ENCODE peak calls at places on chromosomes 12 and 14, in ten cellular contexts. One of them, this sample, is unnamed.

GRCh38 chr12:79886917-79887519 is 47.9 kb downstream of the PPP1R12A start:
- DNase-seq in tibial artery: no peak
- DNase-seq in heart right ventricle: no peak
- DNase-seq in pancreas: no peak
- DNase-seq in CD4-positive, CD25-positive, alpha-beta regulatory T cell: peak; percentile 50
- DNase-seq in adrenal gland: no peak
- DNase-seq in GM23248: peak; percentile 71
- DNase-seq in PC-9: peak; percentile 47
- DNase-seq in left ventricle myocardium inferior: no peak
- DNase-seq in stomach: no peak
- DNase-seq in this sample: no peak

GRCh38 chr12:69905801-69906200 is 80.8 kb downstream of the MYRFL start:
- DNase-seq in tibial artery: no peak
- DNase-seq in heart right ventricle: no peak
- DNase-seq in pancreas: no peak
- DNase-seq in CD4-positive, CD25-positive, alpha-beta regulatory T cell: no peak
- DNase-seq in adrenal gland: no peak
- DNase-seq in GM23248: no peak
- DNase-seq in PC-9: no peak
- DNase-seq in left ventricle myocardium inferior: no peak
- DNase-seq in stomach: no peak
- DNase-seq in this sample: no peak

GRCh38 chr12:106907411-106907810 is 48.3 kb upstream of the TMEM263 start:
- DNase-seq in tibial artery: no peak
- DNase-seq in heart right ventricle: no peak
- DNase-seq in pancreas: no peak
- DNase-seq in CD4-positive, CD25-positive, alpha-beta regulatory T cell: no peak
- DNase-seq in adrenal gland: no peak
- DNase-seq in GM23248: no peak
- DNase-seq in PC-9: no peak
- DNase-seq in left ventricle myocardium inferior: no peak
- DNase-seq in stomach: no peak
- DNase-seq in this sample: no peak

GRCh38 chr12:53530920-53531319 is 23.6 kb upstream of the NPFF start:
- DNase-seq in tibial artery: no peak
- DNase-seq in heart right ventricle: no peak
- DNase-seq in pancreas: no peak
- DNase-seq in CD4-positive, CD25-positive, alpha-beta regulatory T cell: no peak
- DNase-seq in adrenal gland: no peak
- DNase-seq in GM23248: peak; percentile 69
- DNase-seq in PC-9: peak; percentile 38
- DNase-seq in left ventricle myocardium inferior: no peak
- DNase-seq in stomach: no peak
- DNase-seq in this sample: no peak

GRCh38 chr14:99971929-99972747 is 93.1 kb upstream of the EVL start:
- DNase-seq in tibial artery: no peak
- DNase-seq in heart right ventricle: peak; percentile 24
- DNase-seq in pancreas: no peak
- DNase-seq in CD4-positive, CD25-positive, alpha-beta regulatory T cell: peak; percentile 14
- DNase-seq in adrenal gland: no peak
- DNase-seq in GM23248: peak; percentile 61
- DNase-seq in PC-9: no peak
- DNase-seq in left ventricle myocardium inferior: no peak
- DNase-seq in stomach: no peak
- DNase-seq in this sample: peak; percentile 25

GRCh38 chr14:68549057-68549421 is 243.8 kb downstream of the ZFP36L1 start:
- DNase-seq in tibial artery: no peak
- DNase-seq in heart right ventricle: no peak
- DNase-seq in pancreas: no peak
- DNase-seq in CD4-positive, CD25-positive, alpha-beta regulatory T cell: no peak
- DNase-seq in adrenal gland: peak; percentile 57
- DNase-seq in GM23248: peak; percentile 86
- DNase-seq in PC-9: peak; percentile 70
- DNase-seq in left ventricle myocardium inferior: no peak
- DNase-seq in stomach: no peak
- DNase-seq in this sample: no peak

GRCh38 chr14:68718033-68718725 is 74.7 kb downstream of the ZFP36L1 start:
- DNase-seq in tibial artery: no peak
- DNase-seq in heart right ventricle: no peak
- DNase-seq in pancreas: no peak
- DNase-seq in CD4-positive, CD25-positive, alpha-beta regulatory T cell: no peak
- DNase-seq in adrenal gland: no peak
- DNase-seq in GM23248: peak; percentile 42
- DNase-seq in PC-9: no peak
- DNase-seq in left ventricle myocardium inferior: no peak
- DNase-seq in stomach: no peak
- DNase-seq in this sample: no peak

GRCh38 chr12:92360543-92360942 is 214.9 kb upstream of the BTG1 start:
- DNase-seq in tibial artery: no peak
- DNase-seq in heart right ventricle: no peak
- DNase-seq in pancreas: no peak
- DNase-seq in CD4-positive, CD25-positive, alpha-beta regulatory T cell: peak; percentile 53
- DNase-seq in adrenal gland: no peak
- DNase-seq in GM23248: no peak
- DNase-seq in PC-9: no peak
- DNase-seq in left ventricle myocardium inferior: no peak
- DNase-seq in stomach: no peak
- DNase-seq in this sample: no peak

GRCh38 chr12:92757599-92758121 is 54.9 kb downstream of the PLEKHG7 start:
- DNase-seq in tibial artery: no peak
- DNase-seq in heart right ventricle: no peak
- DNase-seq in pancreas: no peak
- DNase-seq in CD4-positive, CD25-positive, alpha-beta regulatory T cell: no peak
- DNase-seq in adrenal gland: no peak
- DNase-seq in GM23248: no peak
- DNase-seq in PC-9: no peak
- DNase-seq in left ventricle myocardium inferior: no peak
- DNase-seq in stomach: no peak
- DNase-seq in this sample: no peak

GRCh38 chr14:49512147-49512551 is 74.0 kb downstream of the RPS29 start:
- DNase-seq in tibial artery: no peak
- DNase-seq in heart right ventricle: no peak
- DNase-seq in pancreas: no peak
- DNase-seq in CD4-positive, CD25-positive, alpha-beta regulatory T cell: no peak
- DNase-seq in adrenal gland: no peak
- DNase-seq in GM23248: peak; percentile 92
- DNase-seq in PC-9: peak; percentile 94
- DNase-seq in left ventricle myocardium inferior: no peak
- DNase-seq in stomach: no peak
- DNase-seq in this sample: no peak

GRCh38 chr14:95774265-95775160 is 60.6 kb upstream of the TCL1A start:
- DNase-seq in tibial artery: peak; percentile 50
- DNase-seq in heart right ventricle: no peak
- DNase-seq in pancreas: peak; percentile 26
- DNase-seq in CD4-positive, CD25-positive, alpha-beta regulatory T cell: peak; percentile 24
- DNase-seq in adrenal gland: peak; percentile 68
- DNase-seq in GM23248: peak; percentile 56
- DNase-seq in PC-9: no peak
- DNase-seq in left ventricle myocardium inferior: no peak
- DNase-seq in stomach: peak; percentile 53
- DNase-seq in this sample: no peak

GRCh38 chr12:8681129-8681902 is 16.5 kb upstream of the RIMKLB start:
- DNase-seq in tibial artery: no peak
- DNase-seq in heart right ventricle: no peak
- DNase-seq in pancreas: no peak
- DNase-seq in CD4-positive, CD25-positive, alpha-beta regulatory T cell: no peak
- DNase-seq in adrenal gland: peak; percentile 13
- DNase-seq in GM23248: peak; percentile 50
- DNase-seq in PC-9: peak; percentile 49
- DNase-seq in left ventricle myocardium inferior: no peak
- DNase-seq in stomach: no peak
- DNase-seq in this sample: no peak

DNA sequence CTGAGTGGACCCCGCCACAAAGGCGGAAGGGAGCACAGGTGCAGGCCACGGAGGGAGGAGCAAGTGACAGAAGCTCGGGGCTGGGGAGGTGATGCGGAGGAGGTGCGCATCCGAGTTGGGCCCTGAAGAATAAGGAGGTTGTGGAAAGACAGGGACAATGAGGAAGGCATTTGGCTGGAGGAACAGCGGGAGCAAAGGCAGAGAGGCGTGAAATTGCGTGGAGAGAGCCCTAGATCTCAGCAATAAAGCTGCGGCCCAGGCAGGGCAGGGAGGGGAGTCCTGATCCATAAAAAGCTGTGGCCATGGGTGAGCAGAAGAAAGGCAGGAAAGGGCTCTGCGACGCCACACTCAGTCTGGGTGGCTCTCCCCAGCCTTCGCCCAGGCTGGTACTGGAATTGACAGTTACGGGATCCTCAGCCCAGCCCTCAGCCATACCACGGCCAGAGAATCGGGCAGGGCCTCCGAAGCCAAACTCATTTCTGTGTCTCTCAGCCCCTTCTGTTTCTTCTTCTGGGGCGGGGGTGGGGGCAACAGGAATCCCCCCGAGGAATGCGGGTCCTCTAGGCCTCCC is 2.2 kb downstream of the FIGNL2 start:
- DNase-seq in tibial artery: no peak
- DNase-seq in heart right ventricle: no peak
- DNase-seq in pancreas: no peak
- DNase-seq in CD4-positive, CD25-positive, alpha-beta regulatory T cell: no peak
- DNase-seq in adrenal gland: no peak
- DNase-seq in GM23248: no peak
- DNase-seq in PC-9: no peak
- DNase-seq in left ventricle myocardium inferior: no peak
- DNase-seq in stomach: no peak
- DNase-seq in this sample: no peak
- H3K27me3 ChIP-seq in tibial artery: no peaks in the 10 kb centered on the region
- H3K27me3 ChIP-seq in heart right ventricle: peaks cover 68% of the 10 kb centered on the region
- H3K27me3 ChIP-seq in pancreas: no peaks in the 10 kb centered on the region
- H3K27me3 ChIP-seq in CD4-positive, CD25-positive, alpha-beta regulatory T cell: peaks cover 9% of the 10 kb centered on the region
- H3K27me3 ChIP-seq in adrenal gland: peaks cover 31% of the 10 kb centered on the region
- H3K27me3 ChIP-seq in GM23248: peaks cover 68% of the 10 kb centered on the region
- H3K27me3 ChIP-seq in PC-9: peaks cover 79% of the 10 kb centered on the region
- H3K27me3 ChIP-seq in left ventricle myocardium inferior: peaks cover 76% of the 10 kb centered on the region
- H3K27me3 ChIP-seq in stomach: peaks cover 11% of the 10 kb centered on the region
- H3K27me3 ChIP-seq in this sample: no peaks in the 10 kb centered on the region

GRCh38 chr12:110373025-110373876 is 30.3 kb downstream of the ANAPC7 start:
- DNase-seq in tibial artery: no peak
- DNase-seq in heart right ventricle: no peak
- DNase-seq in pancreas: no peak
- DNase-seq in CD4-positive, CD25-positive, alpha-beta regulatory T cell: no peak
- DNase-seq in adrenal gland: no peak
- DNase-seq in GM23248: no peak
- DNase-seq in PC-9: no peak
- DNase-seq in left ventricle myocardium inferior: peak; percentile 52
- DNase-seq in stomach: no peak
- DNase-seq in this sample: peak; percentile 76

GRCh38 chr12:110372056-110372425 is 31.5 kb downstream of the ANAPC7 start:
- DNase-seq in tibial artery: no peak
- DNase-seq in heart right ventricle: no peak
- DNase-seq in pancreas: no peak
- DNase-seq in CD4-positive, CD25-positive, alpha-beta regulatory T cell: no peak
- DNase-seq in adrenal gland: no peak
- DNase-seq in GM23248: no peak
- DNase-seq in PC-9: no peak
- DNase-seq in left ventricle myocardium inferior: no peak
- DNase-seq in stomach: no peak
- DNase-seq in this sample: no peak

GRCh38 chr12:110369992-110370391 is 33.5 kb downstream of the ANAPC7 start:
- DNase-seq in tibial artery: no peak
- DNase-seq in heart right ventricle: no peak
- DNase-seq in pancreas: no peak
- DNase-seq in CD4-positive, CD25-positive, alpha-beta regulatory T cell: no peak
- DNase-seq in adrenal gland: no peak
- DNase-seq in GM23248: no peak
- DNase-seq in PC-9: no peak
- DNase-seq in left ventricle myocardium inferior: no peak
- DNase-seq in stomach: no peak
- DNase-seq in this sample: no peak

GRCh38 chr12:110371408-110372055 is 32.0 kb downstream of the ANAPC7 start:
- DNase-seq in tibial artery: peak; percentile 63
- DNase-seq in heart right ventricle: no peak
- DNase-seq in pancreas: no peak
- DNase-seq in CD4-positive, CD25-positive, alpha-beta regulatory T cell: no peak
- DNase-seq in adrenal gland: no peak
- DNase-seq in GM23248: no peak
- DNase-seq in PC-9: no peak
- DNase-seq in left ventricle myocardium inferior: no peak
- DNase-seq in stomach: no peak
- DNase-seq in this sample: no peak

DNA sequence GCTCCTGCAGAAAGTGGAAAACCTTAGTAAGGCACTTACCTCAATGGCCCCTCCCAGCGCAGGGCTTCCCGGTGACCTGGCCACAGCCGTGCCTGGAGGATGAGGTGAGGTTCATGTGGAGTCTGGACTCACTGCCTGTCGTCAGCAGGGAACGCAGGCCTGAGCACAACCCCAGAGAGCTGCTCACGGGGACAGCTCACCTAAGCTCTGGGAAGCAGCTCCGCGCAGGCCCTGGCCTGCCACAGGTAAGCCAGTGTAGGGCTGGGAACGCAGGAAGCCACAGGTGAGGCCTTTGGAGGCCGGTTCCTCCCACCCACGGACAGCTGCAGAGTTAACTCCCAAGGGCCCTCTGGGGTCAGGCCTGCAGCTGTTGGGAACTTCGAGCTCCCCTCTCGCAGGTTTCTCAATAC is 32.8 kb downstream of the ANAPC7 start:
- DNase-seq in tibial artery: no peak
- DNase-seq in heart right ventricle: no peak
- DNase-seq in pancreas: no peak
- DNase-seq in CD4-positive, CD25-positive, alpha-beta regulatory T cell: no peak
- DNase-seq in adrenal gland: no peak
- DNase-seq in GM23248: no peak
- DNase-seq in PC-9: no peak
- DNase-seq in left ventricle myocardium inferior: no peak
- DNase-seq in stomach: no peak
- DNase-seq in this sample: no peak
- H3K4me1 ChIP-seq in tibial artery: peaks cover 78% of the 10 kb centered on the region
- H3K4me1 ChIP-seq in heart right ventricle: peaks cover 31% of the 10 kb centered on the region
- H3K4me1 ChIP-seq in pancreas: no peaks in the 10 kb centered on the region
- H3K4me1 ChIP-seq in CD4-positive, CD25-positive, alpha-beta regulatory T cell: no peaks in the 10 kb centered on the region
- H3K4me1 ChIP-seq in adrenal gland: peaks cover 8% of the 10 kb centered on the region
- H3K4me1 ChIP-seq in GM23248: no peaks in the 10 kb centered on the region
- H3K4me1 ChIP-seq in PC-9: no peaks in the 10 kb centered on the region
- H3K4me1 ChIP-seq in left ventricle myocardium inferior: peaks cover 29% of the 10 kb centered on the region
- H3K4me1 ChIP-seq in stomach: peaks cover 9% of the 10 kb centered on the region
- H3K4me1 ChIP-seq in this sample: no peaks in the 10 kb centered on the region

GRCh38 chr14:75380656-75381055 is 47.2 kb upstream of the JDP2 start:
- DNase-seq in tibial artery: no peak
- DNase-seq in heart right ventricle: no peak
- DNase-seq in pancreas: no peak
- DNase-seq in CD4-positive, CD25-positive, alpha-beta regulatory T cell: no peak
- DNase-seq in adrenal gland: peak; percentile 53
- DNase-seq in GM23248: no peak
- DNase-seq in PC-9: no peak
- DNase-seq in left ventricle myocardium inferior: no peak
- DNase-seq in stomach: no peak
- DNase-seq in this sample: no peak
- H3K27me3 ChIP-seq in tibial artery: no peaks in the 10 kb centered on the region
- H3K27me3 ChIP-seq in heart right ventricle: no peaks in the 10 kb centered on the region
- H3K27me3 ChIP-seq in pancreas: no peaks in the 10 kb centered on the region
- H3K27me3 ChIP-seq in CD4-positive, CD25-positive, alpha-beta regulatory T cell: peaks cover 6% of the 10 kb centered on the region
- H3K27me3 ChIP-seq in adrenal gland: no peaks in the 10 kb centered on the region
- H3K27me3 ChIP-seq in GM23248: peaks cover 14% of the 10 kb centered on the region
- H3K27me3 ChIP-seq in PC-9: no peaks in the 10 kb centered on the region
- H3K27me3 ChIP-seq in left ventricle myocardium inferior: no peaks in the 10 kb centered on the region
- H3K27me3 ChIP-seq in stomach: no peaks in the 10 kb centered on the region
- H3K27me3 ChIP-seq in this sample: no peaks in the 10 kb centered on the region

DNA sequence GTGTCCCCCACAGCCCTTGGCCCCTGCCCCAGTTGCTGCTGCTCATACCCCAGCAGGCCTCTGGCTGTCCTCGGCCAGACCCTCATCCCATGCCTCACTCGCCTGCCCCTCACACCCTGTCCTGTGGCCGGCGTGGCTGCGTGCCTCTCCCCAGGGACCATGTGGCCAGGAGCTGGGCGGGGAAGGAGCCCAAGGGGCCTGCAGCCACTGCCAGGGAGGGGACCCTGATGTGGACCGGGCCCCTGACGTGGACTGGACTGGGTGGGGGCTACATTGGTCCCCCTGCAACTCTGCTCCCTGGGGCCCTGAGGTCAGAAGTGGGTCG is 10.9 kb downstream of the FBRSL1 start:
- DNase-seq in tibial artery: no peak
- DNase-seq in heart right ventricle: no peak
- DNase-seq in pancreas: no peak
- DNase-seq in CD4-positive, CD25-positive, alpha-beta regulatory T cell: no peak
- DNase-seq in adrenal gland: no peak
- DNase-seq in GM23248: no peak
- DNase-seq in PC-9: no peak
- DNase-seq in left ventricle myocardium inferior: no peak
- DNase-seq in stomach: no peak
- DNase-seq in this sample: no peak
- H3K4me1 ChIP-seq in tibial artery: peaks cover 89% of the 10 kb centered on the region
- H3K4me1 ChIP-seq in heart right ventricle: peaks cover 98% of the 10 kb centered on the region
- H3K4me1 ChIP-seq in pancreas: peaks cover 84% of the 10 kb centered on the region
- H3K4me1 ChIP-seq in CD4-positive, CD25-positive, alpha-beta regulatory T cell: peaks cover 78% of the 10 kb centered on the region
- H3K4me1 ChIP-seq in adrenal gland: peaks cover 38% of the 10 kb centered on the region
- H3K4me1 ChIP-seq in GM23248: no peaks in the 10 kb centered on the region
- H3K4me1 ChIP-seq in PC-9: no peaks in the 10 kb centered on the region
- H3K4me1 ChIP-seq in left ventricle myocardium inferior: peaks cover 99% of the 10 kb centered on the region
- H3K4me1 ChIP-seq in stomach: peaks cover 87% of the 10 kb centered on the region
- H3K4me1 ChIP-seq in this sample: peaks cover 33% of the 10 kb centered on the region

This sample was measured in right cardiac atrium.